ENCODE peak calls at places on chromosomes 13 and 19, in four cellular contexts. D is K562, R is HepG2, A is GM12878. E is an unnamed sample.

GRCh38 chr19:10211071-10211470 is 16.3 kb upstream of the DNMT1 start:
- DNase-seq in R (no peak), D (no peak), A (no peak), E (no peak)

GRCh38 chr13:93344048-93344447 is 117.4 kb downstream of the GPC6 start:
- DNase-seq in A (no peak), D (no peak), R (peak; percentile 54), E (no peak)

GRCh38 chr19:49361438-49362047 is 673 bp downstream of the TEAD2 start:
- DNase-seq in D (peak; percentile 90), R (peak; percentile 70), A (no peak), E (peak; percentile 79)

GRCh38 chr13:90568165-90568564 is 779.3 kb upstream of the MIR17HG start:
- DNase-seq in D (no peak), R (no peak), A (no peak), E (no peak)

GRCh38 chr13:77523386-77523785 is 12.1 kb upstream of the SCEL start:
- DNase-seq in A (no peak), R (no peak), D (no peak), E (no peak)

GRCh38 chr19:18496167-18496979 is 25.5 kb downstream of the ELL start:
- DNase-seq in D (peak; percentile 73), R (peak; percentile 32), A (no peak), E (no peak)

GRCh38 chr19:42419309-42419708 is 7.9 kb downstream of the LIPE start:
- DNase-seq in R (no peak), D (no peak), A (no peak), E (no peak)

GRCh38 chr13:66634384-66634783 is 595.8 kb downstream of the PCDH9 start:
- DNase-seq in D (no peak), A (no peak), R (no peak), E (no peak)

GRCh38 chr13:76820759-76821158 is 65.4 kb downstream of the KCTD12 start:
- DNase-seq in A (no peak), R (no peak), D (no peak), E (no peak)

GRCh38 chr19:1840541-1841115 is 7.7 kb downstream of the REXO1 start:
- DNase-seq in A (no peak), R (peak; percentile 53), D (peak; percentile 54), E (no peak)

GRCh38 chr13:95349267-95349666 is 48.0 kb upstream of the ABCC4 start:
- DNase-seq in A (no peak), R (no peak), D (peak; percentile 49), E (no peak)

GRCh38 chr19:42441047-42441440 is 1.7 kb downstream of the CXCL17 start:
- DNase-seq in R (peak; percentile 72), A (no peak), D (no peak), E (no peak)

GRCh38 chr19:46678110-46678732 is 17.2 kb upstream of the DACT3 start:
- DNase-seq in R (no peak), D (peak; percentile 98), A (no peak), E (peak; percentile 89)
- TF ChIP-seq NFIC in R (no peak), D (no peak), A (no peak), E (no peak)

GRCh38 chr19:3175761-3176714 is 2.5 kb upstream of the S1PR4 start:
- DNase-seq in R (no peak), A (peak; percentile 57), D (no peak), E (no peak)
- TF ChIP-seq NFIC in R (no peak), A (no peak), D (no peak), E (no peak)

DNA sequence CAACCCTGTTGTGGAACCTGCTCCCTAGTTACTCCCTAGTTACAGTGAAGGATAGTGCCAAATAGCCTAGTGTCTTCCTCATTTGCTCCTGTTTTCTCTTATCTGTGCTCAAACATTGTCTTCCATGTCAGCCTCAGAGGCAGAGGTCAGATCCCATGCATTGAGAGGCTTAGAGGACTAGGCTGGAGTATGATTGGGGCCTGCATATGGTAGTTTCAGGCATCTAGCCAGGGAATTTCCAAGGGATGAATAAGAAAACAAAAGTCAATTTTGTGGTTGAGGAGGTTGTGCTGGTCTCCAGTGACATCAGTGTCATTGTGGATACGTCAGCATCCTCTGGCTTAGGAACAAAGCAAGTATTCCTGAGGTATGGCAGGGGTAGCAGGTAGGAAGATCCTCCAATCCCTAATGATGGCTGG is 9.4 kb downstream of the ZNF546 start:
- DNase-seq in D (peak; percentile 73), A (no peak), R (no peak), E (no peak)
- TF ChIP-seq NFIC in D (peak; percentile 89), A (no peak), R (no peak), E (peak; percentile 61)

DNA sequence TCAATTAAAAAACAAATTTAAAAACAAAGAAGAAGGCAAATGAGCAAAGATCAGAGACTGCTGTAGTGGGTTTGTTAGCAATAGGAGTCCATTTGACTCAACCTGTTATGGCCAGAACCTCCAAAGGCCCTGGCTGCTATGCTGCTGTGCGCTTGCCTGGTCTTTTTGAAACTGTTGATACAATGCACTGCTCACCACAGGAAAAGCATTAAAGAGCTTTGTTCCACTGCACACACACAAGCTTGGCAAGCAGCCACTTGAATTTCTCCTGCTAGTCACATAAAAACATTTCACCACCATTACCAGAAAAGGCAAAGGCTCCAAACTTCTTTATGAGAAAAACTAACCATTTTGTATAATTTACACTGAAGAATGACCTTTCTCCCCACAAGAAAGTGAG is 132.2 kb downstream of the FREM2 start:
- DNase-seq in A (no peak), D (no peak), R (no peak), E (no peak)
- TF ChIP-seq NFIC in A (no peak), D (no peak), R (no peak), E (no peak)